ENCODE peak calls at places on chromosomes 3 and 15, in ten cellular contexts. F is heart left ventricle, M is Peyer's patch, K is uterus, P is colonic mucosa, B is transverse colon, J is lower lobe of right lung, S is pancreas, T is cardiac muscle cell, W is upper lobe of left lung. I is an unnamed sample.

GRCh38 chr3:88462241-88462640 is 312.5 kb downstream of the C3orf38 start:
- DNase-seq in F (no peak), M (no peak), K (no peak), P (no peak), B (no peak), J (no peak), S (no peak), T (peak; percentile 0), W (no peak), I (no peak)

GRCh38 chr3:197103766-197104165 is 74.1 kb upstream of the MELTF start:
- DNase-seq in F (no peak), M (no peak), K (no peak), P (no peak), B (no peak), J (no peak), S (no peak), T (no peak), W (no peak), I (no peak)

GRCh38 chr15:91866971-91867372 is 13.5 kb downstream of the SLCO3A1 start:
- DNase-seq in F (peak; percentile 89), M (no peak), K (peak; percentile 36), P (no peak), B (no peak), J (peak; percentile 82), S (no peak), T (peak; percentile 57), W (peak; percentile 88), I (peak; percentile 76)

GRCh38 chr3:27724459-27725197 is 2.5 kb upstream of the EOMES start:
- DNase-seq in F (no peak), M (no peak), K (no peak), P (no peak), B (no peak), J (no peak), S (no peak), T (no peak), W (no peak), I (no peak)

GRCh38 chr15:33145447-33145846 is 49.1 kb downstream of the FMN1 start:
- DNase-seq in F (no peak), M (no peak), K (no peak), P (no peak), B (no peak), J (no peak), S (no peak), T (no peak), W (no peak), I (no peak)

GRCh38 chr15:71807691-71808091 is 2.7 kb upstream of the NR2E3 start:
- DNase-seq in F (no peak), M (no peak), K (no peak), P (no peak), B (no peak), J (no peak), S (no peak), T (peak; percentile 27), W (no peak), I (no peak)

GRCh38 chr15:66838671-66839239 is 136.7 kb downstream of the SMAD6 start:
- DNase-seq in F (no peak), M (no peak), K (no peak), P (no peak), B (no peak), J (no peak), S (no peak), T (peak; percentile 71), W (no peak), I (no peak)

GRCh38 chr3:173819368-173819767 is 421.8 kb downstream of the NLGN1 start:
- DNase-seq in F (no peak), M (no peak), K (no peak), P (no peak), B (no peak), J (no peak), S (no peak), T (no peak), W (no peak), I (no peak)

GRCh38 chr15:37098468-37099320 is 1.7 kb downstream of the MEIS2 start:
- DNase-seq in F (peak; percentile 55), M (peak; percentile 55), K (peak; percentile 57), P (no peak), B (no peak), J (no peak), S (peak; percentile 74), T (no peak), W (no peak), I (no peak)

GRCh38 chr3:154888386-154888785 is 191.7 kb upstream of the MME start:
- DNase-seq in F (no peak), M (no peak), K (no peak), P (no peak), B (no peak), J (no peak), S (no peak), T (no peak), W (no peak), I (no peak)

GRCh38 chr3:165225604-165226003 is 29.4 kb upstream of the SLITRK3 start:
- DNase-seq in F (no peak), M (no peak), K (no peak), P (no peak), B (no peak), J (no peak), S (no peak), T (no peak), W (no peak), I (no peak)

GRCh38 chr3:144771401-144771870 is 799.8 kb downstream of the DIPK2A start:
- DNase-seq in F (no peak), M (no peak), K (no peak), P (no peak), B (no peak), J (no peak), S (no peak), T (peak; percentile 88), W (no peak), I (no peak)

GRCh38 chr3:15982667-15983145 is 184.9 kb upstream of the ANKRD28 start:
- DNase-seq in F (peak; percentile 44), M (no peak), K (no peak), P (no peak), B (no peak), J (no peak), S (no peak), T (peak; percentile 84), W (peak; percentile 32), I (no peak)

GRCh38 chr3:52023860-52024764 is 28.4 kb upstream of the RPL29 start:
- DNase-seq in F (no peak), M (no peak), K (no peak), P (no peak), B (no peak), J (no peak), S (no peak), T (no peak), W (no peak), I (no peak)

GRCh38 chr3:52021869-52022268 is 26.2 kb upstream of the RPL29 start:
- DNase-seq in F (peak; percentile 90), M (no peak), K (peak; percentile 58), P (no peak), B (no peak), J (no peak), S (no peak), T (no peak), W (no peak), I (no peak)

GRCh38 chr3:52022323-52023100 is 26.8 kb upstream of the RPL29 start:
- DNase-seq in F (peak; percentile 80), M (no peak), K (peak; percentile 37), P (no peak), B (no peak), J (no peak), S (no peak), T (no peak), W (peak; percentile 49), I (no peak)

GRCh38 chr3:52024765-52025452 is 29.2 kb upstream of the RPL29 start:
- DNase-seq in F (no peak), M (no peak), K (no peak), P (no peak), B (no peak), J (no peak), S (no peak), T (no peak), W (no peak), I (no peak)

GRCh38 chr3:52023101-52023770 is 27.5 kb upstream of the RPL29 start:
- DNase-seq in F (no peak), M (no peak), K (no peak), P (no peak), B (no peak), J (no peak), S (no peak), T (no peak), W (no peak), I (no peak)
- H3K27ac ChIP-seq in F (peak overlapping the region; percentile 92), M (no peak overlapping the region), K (peak overlapping the region; percentile 81), P (no peak overlapping the region), B (no peak overlapping the region), J (peak overlapping the region; percentile 68), S (no peak overlapping the region), T (peak overlapping the region; percentile 98), W (peak overlapping the region; percentile 38), I (peak overlapping the region; percentile 99)

DNA sequence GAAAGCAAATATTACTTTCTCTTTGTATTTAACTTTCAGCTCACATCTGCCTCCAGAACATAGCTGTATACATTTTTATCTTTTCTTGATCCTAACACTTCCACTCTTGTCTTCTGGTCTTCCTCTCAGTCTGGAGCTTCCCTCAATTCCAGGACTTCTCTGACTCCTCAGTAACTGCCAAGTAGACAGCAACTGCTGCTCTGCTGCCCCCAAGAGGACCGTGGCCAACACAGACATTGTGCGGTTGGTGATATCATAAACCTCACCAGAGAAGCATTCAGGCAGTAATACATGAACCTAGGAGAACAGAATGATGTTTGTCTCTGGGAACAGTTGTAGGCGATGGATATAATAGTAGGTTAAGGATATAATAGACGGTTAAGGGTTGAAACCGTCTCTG is 45.2 kb upstream of the FGF12 start:
- DNase-seq in F (peak; percentile 51), M (no peak), K (no peak), P (no peak), B (no peak), J (no peak), S (no peak), T (peak; percentile 34), W (no peak), I (no peak)
- TF ChIP-seq CTCF in F (peak; percentile 67), M (no peak), K (no peak), P (no peak), B (no peak), J (peak; percentile 44), S (no peak), T (peak; percentile 44), W (no peak), I (no peak)

GRCh38 chr3:119427669-119428068 is 35.7 kb downstream of the TMEM39A start:
- DNase-seq in F (no peak), M (no peak), K (no peak), P (no peak), B (no peak), J (no peak), S (no peak), T (peak; percentile 7), W (no peak), I (no peak)

GRCh38 chr3:119433613-119434325 is 29.6 kb downstream of the TMEM39A start:
- DNase-seq in F (no peak), M (no peak), K (no peak), P (no peak), B (no peak), J (no peak), S (no peak), T (no peak), W (no peak), I (no peak)

GRCh38 chr3:119428538-119428937 is 34.9 kb downstream of the TMEM39A start:
- DNase-seq in F (no peak), M (no peak), K (no peak), P (no peak), B (no peak), J (no peak), S (no peak), T (no peak), W (no peak), I (no peak)
- H3K4me3 ChIP-seq in F (no peak overlapping the region), M (no peak overlapping the region), K (no peak overlapping the region), P (no peak overlapping the region), B (no peak overlapping the region), J (no peak overlapping the region), S (no peak overlapping the region), T (no peak overlapping the region), W (no peak overlapping the region), I (no peak overlapping the region)

GRCh38 chr3:25648107-25648535 is 16.6 kb downstream of the TOP2B start:
- DNase-seq in F (peak; percentile 66), M (no peak), K (peak; percentile 55), P (peak; percentile 88), B (peak; percentile 84), J (no peak), S (no peak), T (peak; percentile 88), W (peak; percentile 79), I (no peak)
- H3K27ac ChIP-seq in F (no peak overlapping the region), M (no peak overlapping the region), K (no peak overlapping the region), P (no peak overlapping the region), B (no peak overlapping the region), J (no peak overlapping the region), S (no peak overlapping the region), T (peak overlapping the region; percentile 24), W (no peak overlapping the region), I (no peak overlapping the region)

I was measured in coronary artery.